ENCODE peak calls at places on chromosomes 3 and 15, in six cellular contexts. Y, M, F, L, N and P are unnamed samples.
A peak's percentile ranks its signal among the peaks of the same experiment; 100 is the strongest.

GRCh38 chr3:101311676-101312075 is 8.7 kb downstream of the IMPG2 start:
- DNase-seq in L (no peak), Y (no peak), N (no peak), M (no peak), F (no peak), P (no peak)

GRCh38 chr3:184593201-184593922 is 31.8 kb downstream of the EPHB3 start:
- DNase-seq in M (no peak), N (no peak), L (no peak), Y (no peak), F (no peak), P (no peak)

GRCh38 chr15:89645680-89646079 is 9.6 kb downstream of the KIF7 start:
- DNase-seq in M (no peak), L (no peak), F (no peak), Y (no peak), N (no peak), P (no peak)

GRCh38 chr3:126908752-126909275 is 74.1 kb upstream of the PLXNA1 start:
- DNase-seq in L (no peak), M (no peak), Y (no peak), F (no peak), N (no peak), P (no peak)

GRCh38 chr3:58058654-58059263 is 50.5 kb downstream of the FLNB start:
- DNase-seq in M (no peak), F (no peak), L (no peak), Y (no peak), N (no peak), P (no peak)

GRCh38 chr3:49998326-49998725 is 58.4 kb downstream of the RBM6 start:
- DNase-seq in L (no peak), F (no peak), N (no peak), Y (peak; percentile 71), M (no peak), P (no peak)

GRCh38 chr3:19641408-19641807 is 292.6 kb downstream of the EFHB start:
- DNase-seq in M (no peak), F (no peak), N (no peak), Y (no peak), L (no peak), P (no peak)

GRCh38 chr3:191761906-191762305 is 300.9 kb downstream of the PYDC2 start:
- DNase-seq in M (no peak), F (no peak), L (no peak), Y (no peak), N (no peak), P (no peak)

GRCh38 chr3:188554404-188554803 is 400.4 kb downstream of the LPP start:
- DNase-seq in Y (peak; percentile 27), N (no peak), F (peak; percentile 42), M (no peak), L (no peak), P (no peak)

GRCh38 chr3:71305246-71306206 is 278.0 kb downstream of the FOXP1 start:
- DNase-seq in L (peak; percentile 16), N (no peak), F (no peak), Y (peak; percentile 39), M (peak; percentile 71), P (no peak)

GRCh38 chr3:71303627-71304260 is 279.8 kb downstream of the FOXP1 start:
- DNase-seq in F (no peak), L (no peak), Y (no peak), M (no peak), N (no peak), P (no peak)

GRCh38 chr3:71302604-71303003 is 280.9 kb downstream of the FOXP1 start:
- DNase-seq in F (no peak), L (no peak), Y (no peak), N (no peak), M (no peak), P (no peak)

GRCh38 chr3:71304261-71304646 is 279.3 kb downstream of the FOXP1 start:
- DNase-seq in N (no peak), F (no peak), L (no peak), M (no peak), Y (no peak), P (no peak)

GRCh38 chr3:71304684-71305083 is 278.8 kb downstream of the FOXP1 start:
- DNase-seq in F (no peak), L (no peak), Y (peak; percentile 16), M (peak; percentile 17), N (no peak), P (no peak)
- TF ChIP-seq CTCF in F (no peak), L (peak; percentile 53), Y (peak; percentile 29), M (no peak), N (no peak), P (peak; percentile 9)

GRCh38 chr3:109924196-109924595 is 586.9 kb upstream of the DPPA4 start:
- DNase-seq in N (no peak), Y (no peak), F (no peak), L (no peak), M (no peak), P (no peak)

GRCh38 chr3:109923431-109923830 is 586.1 kb upstream of the DPPA4 start:
- DNase-seq in M (no peak), L (no peak), Y (peak; percentile 63), N (no peak), F (no peak), P (no peak)

GRCh38 chr3:109927726-109928125 is 590.4 kb upstream of the DPPA4 start:
- DNase-seq in F (no peak), M (no peak), N (no peak), L (no peak), Y (peak; percentile 33), P (no peak)

GRCh38 chr3:109927161-109927560 is 589.8 kb upstream of the DPPA4 start:
- DNase-seq in Y (peak; percentile 99), M (no peak), F (no peak), L (no peak), N (no peak), P (no peak)

DNA sequence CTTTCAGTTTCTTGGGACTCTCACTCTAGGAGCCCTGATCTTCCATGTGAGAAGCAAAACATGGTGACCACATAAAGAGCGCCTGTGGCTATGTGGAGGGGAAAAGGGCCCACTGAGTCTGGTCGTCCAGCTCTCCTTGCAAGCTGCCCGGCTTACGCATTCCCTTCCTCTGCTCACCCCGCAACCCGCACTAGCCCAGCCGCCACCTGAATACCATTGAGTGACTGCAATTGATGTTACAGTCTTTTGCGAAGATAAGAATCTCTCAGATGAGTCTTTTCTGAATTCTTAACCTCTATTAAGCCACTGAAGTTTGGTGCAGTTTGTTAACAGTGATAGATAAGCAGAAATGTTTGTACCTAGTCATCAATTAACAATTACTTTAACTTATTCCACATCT is 589.0 kb upstream of the DPPA4 start:
- DNase-seq in M (no peak), Y (no peak), L (no peak), F (no peak), N (no peak), P (no peak)
- TF ChIP-seq CTCF in M (no peak), Y (no peak), L (no peak), F (no peak), N (no peak), P (no peak)

GRCh38 chr3:153856932-153857331 is 264.3 kb upstream of the ARHGEF26 start:
- DNase-seq in M (no peak), N (no peak), F (no peak), Y (peak; percentile 67), L (no peak), P (no peak)

GRCh38 chr3:153853163-153853562 is 268.0 kb upstream of the ARHGEF26 start:
- DNase-seq in N (no peak), L (no peak), Y (no peak), M (no peak), F (no peak), P (no peak)

GRCh38 chr3:153852355-153852754 is 268.8 kb upstream of the ARHGEF26 start:
- DNase-seq in Y (no peak), L (no peak), M (no peak), N (no peak), F (no peak), P (no peak)

DNA sequence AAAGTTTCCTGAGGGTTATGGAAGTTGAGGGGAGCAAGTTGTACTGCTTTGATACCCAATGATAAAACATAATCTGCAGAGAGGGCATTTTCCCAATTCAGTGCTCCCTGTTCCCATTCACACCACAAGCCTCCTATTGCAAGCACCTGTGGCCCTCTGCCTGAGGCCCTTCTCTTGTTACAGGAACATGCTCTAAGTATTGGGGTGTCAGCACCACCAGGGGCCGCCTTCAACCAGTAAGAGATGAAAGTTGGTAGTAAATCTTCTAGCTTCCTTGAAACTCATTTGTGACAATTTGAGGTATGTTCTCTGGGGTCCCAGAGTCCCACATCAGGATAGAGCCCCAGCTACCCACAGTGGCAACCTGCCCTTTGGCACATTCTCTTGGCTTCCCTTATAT is 265.4 kb upstream of the ARHGEF26 start:
- DNase-seq in Y (no peak), L (no peak), N (no peak), M (no peak), F (no peak), P (no peak)
- TF ChIP-seq CTCF in Y (no peak), L (no peak), N (peak; percentile 28), M (no peak), F (no peak), P (peak; percentile 39)

GRCh38 chr3:53729618-53730017 is 116.6 kb downstream of the CHDH start:
- DNase-seq in F (no peak), N (no peak), L (no peak), M (peak; percentile 28), Y (peak; percentile 5), P (peak; percentile 45)
- TF ChIP-seq CTCF in F (no peak), N (peak; percentile 10), L (no peak), M (no peak), Y (peak; percentile 13), P (peak; percentile 52)

DNA sequence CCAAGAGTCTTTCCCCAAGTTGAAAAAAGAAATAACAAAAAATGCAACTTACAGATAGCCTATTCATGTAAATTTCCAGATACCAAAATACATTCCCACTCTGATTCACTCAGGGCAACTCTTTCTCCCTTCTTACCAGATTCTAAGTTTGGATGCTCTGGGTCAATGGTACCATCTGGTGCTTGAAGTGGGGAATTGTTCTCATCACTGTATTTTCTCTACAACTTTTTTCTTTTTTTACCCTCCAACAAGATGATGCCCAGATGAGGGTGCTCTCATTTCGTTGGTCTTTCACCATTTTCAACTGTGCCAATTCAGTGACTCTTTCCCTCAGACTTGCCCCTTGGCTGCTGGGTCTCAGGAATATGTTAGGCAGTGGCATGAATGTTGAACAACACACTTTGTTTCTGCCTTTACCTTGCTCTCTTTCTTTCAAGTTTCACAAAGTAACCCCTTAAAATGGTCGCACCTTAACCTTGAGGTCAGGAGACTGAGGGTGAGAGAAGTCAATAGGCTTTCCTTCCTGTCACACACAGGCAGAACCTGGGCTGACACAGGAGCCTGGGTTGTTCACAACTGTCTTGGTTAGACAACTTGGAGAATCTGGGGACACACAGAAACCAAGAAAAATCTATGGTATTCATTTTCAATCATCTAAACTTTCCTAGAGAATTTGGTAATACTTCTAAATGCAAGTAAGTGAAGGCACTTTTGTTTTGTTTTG is 330.7 kb upstream of the SLCO3A1 start:
- DNase-seq in L (no peak), N (no peak), Y (peak; percentile 66), F (no peak), M (no peak), P (no peak)
- TF ChIP-seq CTCF in L (peak; percentile 35), N (no peak), Y (peak; percentile 51), F (peak; percentile 40), M (no peak), P (no peak)

GRCh38 chr15:74369756-74370155 is 2.3 kb upstream of the CYP11A1 start:
- DNase-seq in F (no peak), L (no peak), N (no peak), Y (no peak), M (no peak), P (no peak)
- TF ChIP-seq CTCF in F (no peak), L (no peak), N (no peak), Y (no peak), M (no peak), P (no peak)

DNA sequence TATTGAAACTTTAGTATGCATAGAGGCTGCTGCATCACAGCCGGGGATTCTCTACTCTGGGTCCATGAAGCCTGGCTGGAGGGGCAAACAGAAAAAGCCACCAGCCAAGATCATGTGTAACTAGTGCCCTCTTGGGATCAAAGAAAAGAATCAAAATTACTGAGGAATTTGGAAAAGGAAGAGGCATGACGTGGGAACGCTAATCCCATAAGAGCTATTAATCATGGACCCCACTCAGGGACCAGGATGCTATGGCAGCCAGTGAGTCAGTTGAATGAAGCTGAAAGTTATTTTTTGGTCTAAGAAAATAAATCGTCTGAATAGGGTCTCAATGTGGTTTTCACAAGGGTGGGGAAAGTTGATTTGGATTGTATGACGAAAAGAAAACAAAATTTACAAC is 1165.1 kb downstream of the ROBO2 start:
- DNase-seq in M (peak; percentile 3), Y (no peak), N (no peak), L (no peak), F (no peak), P (no peak)
- TF ChIP-seq CTCF in M (no peak), Y (no peak), N (no peak), L (peak; percentile 36), F (no peak), P (no peak)